ENCODE peak calls at places on chromosomes 11 and 22, in five cellular contexts. A is sigmoid colon, J is GM23338, Z is suprapubic skin, Y is prostate gland. D is an unnamed sample. For H3K4me1, the result is how much of the 10 kb centered on the place peaks cover.

GRCh38 chr11:117834068-117834810 is 9.7 kb upstream of the FXYD2 start:
- DNase-seq in A (peak), Z (no peak), Y (no peak), J (no peak), D (no peak)

GRCh38 chr22:41256254-41256897 is 15.6 kb upstream of the CHADL start:
- DNase-seq in J (no peak), A (no peak), Y (no peak), Z (no peak), D (no peak)

GRCh38 chr22:43862074-43862881 is at the start of gene SULT4A1:
- DNase-seq in Z (no peak), J (peak), Y (no peak), A (peak), D (no peak)

GRCh38 chr22:44815099-44816070 is 63.0 kb downstream of the ARHGAP8 start:
- DNase-seq in A (no peak), Y (no peak), Z (no peak), J (no peak), D (no peak)

GRCh38 chr11:119709638-119710346 is 19.2 kb downstream of the NECTIN1 start:
- DNase-seq in Z (no peak), A (no peak), J (peak), Y (no peak), D (no peak)

GRCh38 chr11:6586434-6587359 is 16.7 kb downstream of the RRP8 start:
- DNase-seq in Z (no peak), Y (peak), A (peak), J (no peak), D (peak)

GRCh38 chr22:35620624-35621245 is 3.6 kb upstream of the MB start:
- DNase-seq in J (peak), Z (no peak), Y (no peak), A (peak), D (no peak)

GRCh38 chr11:65894034-65894591 is 3.6 kb downstream of the CCDC85B start:
- DNase-seq in Z (peak), A (no peak), Y (no peak), J (no peak), D (no peak)

GRCh38 chr11:88814076-88814475 is 251.7 kb downstream of the GRM5 start:
- DNase-seq in Y (no peak), Z (no peak), J (no peak), A (no peak), D (no peak)

GRCh38 chr11:8871283-8871775 is 39.7 kb upstream of the AKIP1 start:
- DNase-seq in A (peak), Z (peak), Y (peak), J (peak), D (no peak)

GRCh38 chr11:11966354-11966741 is 42.1 kb downstream of the DKK3 start:
- DNase-seq in Z (no peak), J (no peak), A (no peak), Y (peak), D (no peak)

GRCh38 chr11:119062779-119063178 is 4.8 kb upstream of the VPS11 start:
- DNase-seq in Z (no peak), Y (no peak), A (no peak), J (no peak), D (no peak)

GRCh38 chr22:18152519-18152918 is 2.5 kb downstream of the USP18 start:
- DNase-seq in A (no peak), Z (no peak), J (no peak), Y (no peak), D (no peak)

GRCh38 chr11:1875093-1875785 is 16.5 kb downstream of the PRR33 start:
- DNase-seq in J (no peak), A (peak), Y (no peak), Z (no peak), D (no peak)

GRCh38 chr11:120028181-120028935 is 109.6 kb downstream of the TRIM29 start:
- DNase-seq in A (no peak), Y (no peak), J (no peak), Z (no peak), D (no peak)

GRCh38 chr11:43579171-43579918 is 101.2 kb upstream of the HSD17B12 start:
- DNase-seq in A (no peak), J (peak), Z (no peak), Y (no peak), D (peak)

GRCh38 chr11:17244046-17244445 is 32.5 kb upstream of the NUCB2 start:
- DNase-seq in Z (no peak), A (no peak), Y (no peak), J (no peak), D (no peak)

GRCh38 chr22:29302402-29302680 is 4.1 kb upstream of the GAS2L1 start:
- DNase-seq in Z (no peak), Y (no peak), J (no peak), A (no peak), D (no peak)

GRCh38 chr11:3129591-3130268 is 35.4 kb downstream of the OSBPL5 start:
- DNase-seq in Y (no peak), A (peak), J (no peak), Z (peak), D (no peak)

GRCh38 chr11:35725880-35726279 is 63.3 kb downstream of the TRIM44 start:
- DNase-seq in Y (no peak), A (no peak), Z (no peak), J (no peak), D (no peak)

GRCh38 chr11:125626381-125626950 is 1.5 kb downstream of the CHEK1 start:
- DNase-seq in J (peak), Z (no peak), A (no peak), Y (no peak), D (no peak)

GRCh38 chr22:28015676-28016601 is 96.9 kb upstream of the PITPNB start:
- DNase-seq in J (no peak), Z (peak), Y (no peak), A (peak), D (no peak)

GRCh38 chr11:3130269-3131071 is 34.6 kb downstream of the OSBPL5 start:
- DNase-seq in Z (peak), J (no peak), A (peak), Y (peak), D (no peak)

GRCh38 chr22:19806213-19807160 is 45.9 kb downstream of the TBX1 start:
- DNase-seq in Z (peak), Y (peak), A (peak), J (no peak), D (no peak)

DNA sequence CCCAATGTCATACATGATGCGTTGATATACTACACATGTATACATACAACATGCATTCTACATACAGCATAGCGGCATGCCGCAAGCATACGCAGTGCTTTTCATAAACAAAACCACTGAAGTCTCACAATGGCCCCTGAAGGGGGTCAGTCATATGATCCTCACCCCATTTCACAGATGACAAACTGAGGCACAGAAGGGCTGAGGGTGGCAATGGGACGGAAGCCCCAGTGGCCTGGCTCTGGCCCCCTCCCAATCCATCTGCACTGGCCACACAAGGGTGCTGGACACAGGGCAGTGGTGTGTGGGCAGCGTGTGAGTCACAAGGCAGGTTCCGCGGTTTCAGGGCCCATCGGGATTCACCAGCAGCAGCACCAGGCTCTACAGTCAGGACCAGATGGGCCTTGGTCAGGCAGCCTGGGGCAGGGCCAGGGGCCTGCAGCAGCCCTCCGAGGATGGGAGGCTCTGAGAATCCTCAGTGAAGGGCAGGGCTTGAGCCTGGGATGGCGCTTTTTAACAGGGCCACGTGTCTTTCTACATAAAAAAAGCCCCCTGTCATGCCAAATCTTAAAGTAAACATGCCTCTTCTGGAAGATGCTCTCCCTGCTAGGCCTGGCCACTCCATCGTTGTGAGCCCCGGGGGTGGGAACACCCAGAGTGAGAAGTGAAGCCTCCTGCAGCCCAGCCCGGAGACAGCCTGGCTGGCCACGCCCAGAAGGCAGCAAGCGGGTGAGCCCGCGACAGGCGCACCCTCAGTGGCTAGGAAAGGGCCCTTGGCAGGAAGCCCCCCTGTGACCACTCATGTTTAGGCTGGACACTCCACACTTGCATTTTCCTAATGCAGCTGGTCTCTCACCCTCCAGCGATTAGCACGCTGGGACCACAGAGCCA is 206.5 kb downstream of the CTTN start:
- DNase-seq in A (no peak), Z (no peak), J (no peak), Y (no peak), D (no peak)
- H3K4me1 ChIP-seq in A (under half), Z (under half), J (under half), Y (under half), D (under half)

DNA sequence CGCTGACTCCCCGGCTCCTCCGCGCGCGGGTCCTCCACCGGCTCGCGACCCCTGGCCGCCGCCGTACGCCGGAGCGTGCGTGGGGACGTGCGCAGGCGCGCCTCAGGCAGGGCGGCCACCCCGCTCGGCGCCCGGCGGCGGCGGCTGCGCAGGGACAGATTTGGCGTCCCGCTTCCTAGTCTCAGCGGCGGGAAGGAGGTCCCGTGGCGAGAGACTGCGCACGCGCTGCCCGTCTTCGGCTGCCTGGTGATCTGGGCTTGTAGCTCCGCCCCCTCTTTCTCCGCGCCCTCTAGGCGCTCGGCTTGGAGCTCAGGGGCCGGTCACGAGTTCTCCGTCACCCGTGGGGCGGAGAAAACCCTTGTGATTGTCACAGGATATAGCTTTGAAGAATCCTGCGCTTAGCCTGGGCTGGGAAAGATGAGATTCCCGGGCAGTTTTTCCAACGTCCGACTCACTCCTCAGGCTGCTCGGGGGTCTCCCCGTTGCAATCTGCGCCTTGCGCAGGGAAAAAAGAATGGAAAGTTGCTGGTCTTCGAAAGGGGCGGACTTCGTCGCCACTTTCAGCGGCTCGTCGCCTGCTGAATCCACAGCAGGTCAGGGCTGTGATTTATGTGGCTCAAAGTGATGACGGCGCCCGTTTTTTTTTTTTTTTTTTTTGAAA is at the start of gene PATL1:
- DNase-seq in A (peak), Y (peak), Z (peak), J (peak), D (peak)
- TF ChIP-seq POLR2AphosphoS5 in A (peak), Y (peak), Z (no peak), J (peak), D (peak)

GRCh38 chr11:9901931-9902330 is 238.1 kb downstream of the SWAP70 start:
- DNase-seq in J (no peak), Z (no peak), Y (no peak), A (no peak), D (no peak)

GRCh38 chr11:9893474-9893873 is 229.6 kb downstream of the SWAP70 start:
- DNase-seq in Y (no peak), Z (no peak), A (no peak), J (peak), D (no peak)

GRCh38 chr11:9895016-9895415 is 231.1 kb downstream of the SWAP70 start:
- DNase-seq in J (no peak), A (no peak), Z (no peak), Y (no peak), D (no peak)

DNA sequence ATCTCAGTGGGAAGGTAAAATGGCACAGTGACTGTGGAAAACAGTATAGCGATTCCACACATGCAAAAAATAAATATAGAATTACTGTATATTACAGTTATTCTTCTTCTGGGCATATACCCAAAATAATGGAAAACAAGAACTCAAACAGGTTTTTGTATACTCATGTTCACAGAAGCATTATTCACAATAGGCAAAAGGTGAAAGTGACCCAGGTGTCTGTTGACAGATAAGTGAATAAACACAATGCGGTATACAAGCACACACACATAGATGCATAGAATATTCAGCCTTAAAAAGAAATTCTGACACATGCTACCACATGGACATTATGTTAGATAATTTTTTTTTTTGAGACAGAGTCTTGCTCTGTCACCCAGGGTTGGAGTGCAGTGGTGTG is 233.0 kb downstream of the SWAP70 start:
- DNase-seq in A (no peak), Z (no peak), Y (no peak), J (no peak), D (no peak)
- H3K4me1 ChIP-seq in A (under half), Z (under half), Y (under half), J (under half), D (under half)

GRCh38 chr11:47946682-47947575 is 33.4 kb upstream of the PTPRJ start:
- DNase-seq in Z (peak), J (peak), A (peak), Y (peak), D (peak)

GRCh38 chr11:47948137-47948536 is 32.2 kb upstream of the PTPRJ start:
- DNase-seq in Z (no peak), Y (no peak), J (peak), A (no peak), D (no peak)

GRCh38 chr11:47944555-47945128 is 35.7 kb upstream of the PTPRJ start:
- DNase-seq in J (no peak), Z (no peak), A (no peak), Y (no peak), D (no peak)

GRCh38 chr11:47941907-47942558 is 38.3 kb upstream of the PTPRJ start:
- DNase-seq in Z (no peak), A (no peak), Y (no peak), J (peak), D (no peak)

GRCh38 chr11:47943721-47944554 is 36.4 kb upstream of the PTPRJ start:
- DNase-seq in Y (no peak), Z (no peak), J (peak), A (no peak), D (no peak)
- TF ChIP-seq POLR2AphosphoS5 in Y (no peak), Z (no peak), J (no peak), A (no peak), D (no peak)

GRCh38 chr11:19631657-19632325 is 80.8 kb upstream of the NAV2 start:
- DNase-seq in J (no peak), Y (no peak), A (no peak), Z (no peak), D (no peak)

GRCh38 chr11:19633276-19633675 is 79.4 kb upstream of the NAV2 start:
- DNase-seq in J (peak), A (peak), Z (peak), Y (peak), D (peak)

GRCh38 chr11:19628018-19628417 is 84.6 kb upstream of the NAV2 start:
- DNase-seq in Y (peak), A (peak), Z (peak), J (no peak), D (peak)

GRCh38 chr11:19635332-19635731 is 77.3 kb upstream of the NAV2 start:
- DNase-seq in Y (no peak), A (no peak), Z (no peak), J (no peak), D (no peak)

DNA sequence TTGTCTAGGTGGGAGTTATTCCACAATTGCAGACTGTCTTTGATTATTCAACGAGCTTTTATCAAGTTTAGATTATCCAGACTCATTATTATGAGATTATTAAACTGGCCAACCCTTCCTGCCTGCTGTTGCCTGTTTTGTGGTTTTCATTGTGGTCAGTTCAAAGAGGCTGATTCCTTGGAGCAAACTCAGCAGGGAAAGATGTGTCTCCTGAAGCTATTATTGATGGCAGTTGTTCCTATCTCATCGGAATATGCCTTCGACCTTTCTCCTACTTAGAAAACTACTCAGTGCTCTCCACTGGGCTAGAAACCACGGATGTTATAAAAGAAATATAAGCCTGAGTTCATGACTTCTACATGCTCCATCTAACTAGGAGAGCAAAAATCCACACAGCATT is 80.2 kb upstream of the NAV2 start:
- DNase-seq in J (no peak), Z (no peak), Y (no peak), A (no peak), D (no peak)
- H3K4me1 ChIP-seq in J (under half), Z (under half), Y (under half), A (under half), D (under half)

DNA sequence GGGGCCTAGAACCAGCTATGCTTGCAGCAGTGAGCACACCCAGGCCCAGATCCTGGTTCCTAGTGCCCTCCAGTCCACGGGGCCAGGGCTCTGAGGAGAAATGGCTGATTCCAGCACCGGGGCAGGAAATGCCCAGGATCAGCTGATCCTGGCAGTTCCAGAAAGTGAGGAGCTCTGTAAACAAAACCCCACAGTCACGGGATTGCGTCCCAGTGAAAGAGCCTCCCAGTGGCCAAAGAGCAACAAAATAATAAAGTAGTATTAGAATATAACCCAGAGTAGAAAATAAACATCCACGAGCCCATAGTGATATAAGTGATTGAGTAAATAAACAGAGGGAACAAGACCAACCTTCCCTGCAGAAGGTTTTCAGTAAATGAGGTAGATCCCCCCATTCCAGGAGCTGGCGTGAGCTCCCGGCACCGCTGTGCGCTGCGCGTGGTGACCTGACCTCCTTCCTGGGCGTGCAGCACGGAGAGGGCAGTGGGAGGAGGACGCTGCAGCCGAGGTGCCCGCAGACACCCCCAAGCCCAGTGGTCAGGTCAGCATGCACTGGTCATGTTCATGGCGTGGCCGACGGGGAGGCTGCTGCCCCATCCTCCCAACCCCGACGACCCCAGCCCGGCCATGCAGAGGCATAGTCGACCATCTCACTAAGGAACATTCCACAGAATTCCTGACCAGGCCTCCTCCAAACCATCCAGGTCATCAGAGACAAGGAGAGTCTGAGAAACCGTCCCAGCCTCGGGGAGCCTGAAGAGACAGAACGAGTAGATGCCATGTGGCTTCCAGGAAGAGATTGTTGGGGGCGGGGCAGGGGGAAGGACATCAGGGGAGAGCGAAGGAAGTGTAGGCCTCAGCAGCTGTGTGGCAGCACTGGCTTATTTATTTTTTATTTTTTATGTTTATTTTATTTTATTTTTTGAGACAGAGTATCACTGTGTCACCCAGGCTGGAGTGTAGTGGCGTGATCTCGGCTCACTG is 19.9 kb downstream of the PTDSS2 start:
- DNase-seq in Z (peak), Y (peak), A (peak), J (no peak), D (no peak)
- TF ChIP-seq POLR2AphosphoS5 in Z (no peak), Y (peak), A (peak), J (no peak), D (peak)

D was measured in esophagus muscularis mucosa.